ENCODE peak calls at places on chromosomes 2 and 18, in five cellular contexts. One of them, this sample, is unnamed.

GRCh38 chr2:77566131-77566530 is 44.0 kb upstream of the LRRTM4 start:
- DNase-seq in fibroblast of mammary gland: no peak
- DNase-seq in stomach: no peak
- DNase-seq in ovary: no peak
- DNase-seq in lower leg skin: no peak
- DNase-seq in this sample: no peak

GRCh38 chr18:22839488-22839930 is 93.6 kb upstream of the RBBP8 start:
- DNase-seq in fibroblast of mammary gland: no peak
- DNase-seq in stomach: no peak
- DNase-seq in ovary: no peak
- DNase-seq in lower leg skin: no peak
- DNase-seq in this sample: no peak

GRCh38 chr2:190094471-190094870 is 31.9 kb upstream of the MSTN start:
- DNase-seq in fibroblast of mammary gland: peak
- DNase-seq in stomach: no peak
- DNase-seq in ovary: no peak
- DNase-seq in lower leg skin: no peak
- DNase-seq in this sample: peak

GRCh38 chr2:5391361-5391760 is 300.8 kb upstream of the SOX11 start:
- DNase-seq in fibroblast of mammary gland: no peak
- DNase-seq in stomach: no peak
- DNase-seq in ovary: peak
- DNase-seq in lower leg skin: no peak
- DNase-seq in this sample: no peak

GRCh38 chr2:240589850-240590525 is 3.5 kb downstream of the CAPN10 start:
- DNase-seq in fibroblast of mammary gland: no peak
- DNase-seq in stomach: no peak
- DNase-seq in ovary: no peak
- DNase-seq in lower leg skin: no peak
- DNase-seq in this sample: no peak

GRCh38 chr2:152682663-152683062 is 34.6 kb downstream of the PRPF40A start:
- DNase-seq in fibroblast of mammary gland: no peak
- DNase-seq in stomach: no peak
- DNase-seq in ovary: no peak
- DNase-seq in lower leg skin: no peak
- DNase-seq in this sample: no peak

GRCh38 chr2:11862049-11862448 is 115.6 kb downstream of the LPIN1 start:
- DNase-seq in fibroblast of mammary gland: no peak
- DNase-seq in stomach: no peak
- DNase-seq in ovary: no peak
- DNase-seq in lower leg skin: no peak
- DNase-seq in this sample: no peak

GRCh38 chr2:153519260-153519875 is 40.8 kb upstream of the RPRM start:
- DNase-seq in fibroblast of mammary gland: peak
- DNase-seq in stomach: peak
- DNase-seq in ovary: peak
- DNase-seq in lower leg skin: peak
- DNase-seq in this sample: peak

GRCh38 chr2:179965291-179965690 is 41.8 kb downstream of the CWC22 start:
- DNase-seq in fibroblast of mammary gland: no peak
- DNase-seq in stomach: no peak
- DNase-seq in ovary: no peak
- DNase-seq in lower leg skin: no peak
- DNase-seq in this sample: no peak

GRCh38 chr2:148253716-148254115 is 232.8 kb downstream of the MBD5 start:
- DNase-seq in fibroblast of mammary gland: peak
- DNase-seq in stomach: no peak
- DNase-seq in ovary: no peak
- DNase-seq in lower leg skin: no peak
- DNase-seq in this sample: peak

GRCh38 chr2:95077521-95077807 is 44.1 kb downstream of the MRPS5 start:
- DNase-seq in fibroblast of mammary gland: no peak
- DNase-seq in stomach: no peak
- DNase-seq in ovary: no peak
- DNase-seq in lower leg skin: no peak
- DNase-seq in this sample: no peak

GRCh38 chr2:43345391-43345813 is 119.0 kb upstream of the ZFP36L2 start:
- DNase-seq in fibroblast of mammary gland: peak
- DNase-seq in stomach: no peak
- DNase-seq in ovary: no peak
- DNase-seq in lower leg skin: peak
- DNase-seq in this sample: no peak

GRCh38 chr18:69216390-69216789 is 184.3 kb upstream of the DOK6 start:
- DNase-seq in fibroblast of mammary gland: no peak
- DNase-seq in stomach: no peak
- DNase-seq in ovary: no peak
- DNase-seq in lower leg skin: no peak
- DNase-seq in this sample: no peak

GRCh38 chr18:73503326-73503725 is 635.5 kb upstream of the NETO1 start:
- DNase-seq in fibroblast of mammary gland: peak
- DNase-seq in stomach: no peak
- DNase-seq in ovary: no peak
- DNase-seq in lower leg skin: no peak
- DNase-seq in this sample: no peak

GRCh38 chr18:44887227-44887631 is 206.5 kb downstream of the SETBP1 start:
- DNase-seq in fibroblast of mammary gland: peak
- DNase-seq in stomach: peak
- DNase-seq in ovary: no peak
- DNase-seq in lower leg skin: no peak
- DNase-seq in this sample: peak

GRCh38 chr2:172084734-172085459 is 410 bp upstream of the DLX1 start:
- DNase-seq in fibroblast of mammary gland: peak
- DNase-seq in stomach: peak
- DNase-seq in ovary: peak
- DNase-seq in lower leg skin: peak
- DNase-seq in this sample: peak

GRCh38 chr2:172084484-172084733 is 898 bp upstream of the DLX1 start:
- DNase-seq in fibroblast of mammary gland: no peak
- DNase-seq in stomach: no peak
- DNase-seq in ovary: no peak
- DNase-seq in lower leg skin: peak
- DNase-seq in this sample: no peak

GRCh38 chr2:172082105-172082943 is 3.0 kb upstream of the DLX1 start:
- DNase-seq in fibroblast of mammary gland: no peak
- DNase-seq in stomach: no peak
- DNase-seq in ovary: no peak
- DNase-seq in lower leg skin: peak
- DNase-seq in this sample: no peak

GRCh38 chr2:172082944-172083718 is 2.2 kb upstream of the DLX1 start:
- DNase-seq in fibroblast of mammary gland: no peak
- DNase-seq in stomach: no peak
- DNase-seq in ovary: peak
- DNase-seq in lower leg skin: peak
- DNase-seq in this sample: no peak

GRCh38 chr2:172083725-172084483 is 1.4 kb upstream of the DLX1 start:
- DNase-seq in fibroblast of mammary gland: no peak
- DNase-seq in stomach: no peak
- DNase-seq in ovary: no peak
- DNase-seq in lower leg skin: peak
- DNase-seq in this sample: no peak
- TF ChIP-seq CTCF in fibroblast of mammary gland: no peak
- TF ChIP-seq CTCF in stomach: no peak
- TF ChIP-seq CTCF in ovary: no peak
- TF ChIP-seq CTCF in lower leg skin: no peak
- TF ChIP-seq CTCF in this sample: no peak

DNA sequence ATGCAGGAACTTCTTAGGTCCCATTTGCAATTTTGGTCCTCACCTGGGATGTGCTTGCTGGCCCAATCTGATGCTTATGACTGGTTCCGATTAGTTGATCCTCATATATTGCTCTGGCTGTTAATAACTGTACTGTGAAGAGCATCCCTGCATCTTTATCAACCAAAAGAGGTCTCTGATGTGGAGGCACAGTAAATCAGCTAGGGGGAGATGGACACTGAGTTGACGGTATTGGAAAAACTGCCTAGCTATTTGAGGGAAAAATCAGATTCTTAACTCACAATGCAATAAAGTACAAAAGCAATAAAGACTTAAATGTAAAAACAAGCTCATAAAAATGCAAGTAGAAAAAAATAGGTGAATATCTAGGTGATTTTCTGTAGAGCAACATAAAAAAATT is 188.0 kb upstream of the TCF4 start:
- DNase-seq in fibroblast of mammary gland: no peak
- DNase-seq in stomach: no peak
- DNase-seq in ovary: no peak
- DNase-seq in lower leg skin: no peak
- DNase-seq in this sample: no peak
- TF ChIP-seq CTCF in fibroblast of mammary gland: peak
- TF ChIP-seq CTCF in stomach: no peak
- TF ChIP-seq CTCF in ovary: no peak
- TF ChIP-seq CTCF in lower leg skin: no peak
- TF ChIP-seq CTCF in this sample: peak

DNA sequence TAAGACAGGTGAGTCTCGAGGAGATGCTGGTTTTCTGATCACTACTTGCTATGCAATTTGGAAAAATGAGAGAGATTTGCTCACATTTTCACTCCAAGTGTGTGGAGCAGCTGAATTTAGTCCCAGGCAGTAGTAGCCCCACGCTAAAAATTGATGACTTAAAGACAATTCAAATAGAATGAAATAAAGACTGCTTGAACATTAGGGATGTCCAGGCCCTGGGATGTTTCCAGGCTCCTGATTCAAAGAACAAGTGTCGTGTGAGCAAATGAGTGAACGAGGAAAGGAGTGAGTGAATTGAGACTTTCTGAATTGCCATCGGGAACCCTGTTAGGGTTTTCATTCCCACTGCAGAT is 37.3 kb upstream of the MRPL19 start:
- DNase-seq in fibroblast of mammary gland: no peak
- DNase-seq in stomach: no peak
- DNase-seq in ovary: no peak
- DNase-seq in lower leg skin: no peak
- DNase-seq in this sample: no peak
- TF ChIP-seq CTCF in fibroblast of mammary gland: no peak
- TF ChIP-seq CTCF in stomach: no peak
- TF ChIP-seq CTCF in ovary: no peak
- TF ChIP-seq CTCF in lower leg skin: no peak
- TF ChIP-seq CTCF in this sample: peak

DNA sequence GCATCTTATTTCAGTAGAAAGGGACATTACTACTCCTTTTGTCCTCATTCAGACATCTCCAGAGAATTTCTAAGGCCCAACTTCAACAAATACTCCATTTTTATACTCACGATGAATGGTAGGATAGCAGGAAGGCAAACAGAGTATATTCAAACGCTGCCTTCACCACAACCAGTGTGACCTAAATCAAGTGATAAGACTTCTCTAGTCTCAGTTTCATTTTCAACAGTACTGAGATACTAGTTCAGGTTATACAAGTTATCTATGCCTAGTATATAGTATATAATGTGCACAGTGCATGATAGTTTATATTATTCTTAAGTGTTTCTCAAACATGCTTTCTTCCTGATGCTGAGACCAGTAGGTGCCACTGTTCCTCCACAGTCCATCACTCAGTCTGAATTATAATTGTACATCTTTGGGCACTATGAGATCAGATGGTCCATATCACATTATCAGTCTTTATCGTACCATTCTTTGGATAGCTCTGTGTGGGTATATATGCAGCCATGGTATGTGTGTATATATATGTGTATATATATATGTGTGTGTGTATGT is 66.3 kb upstream of the RPE start:
- DNase-seq in fibroblast of mammary gland: no peak
- DNase-seq in stomach: no peak
- DNase-seq in ovary: no peak
- DNase-seq in lower leg skin: no peak
- DNase-seq in this sample: peak
- TF ChIP-seq CTCF in fibroblast of mammary gland: peak
- TF ChIP-seq CTCF in stomach: no peak
- TF ChIP-seq CTCF in ovary: no peak
- TF ChIP-seq CTCF in lower leg skin: no peak
- TF ChIP-seq CTCF in this sample: peak

GRCh38 chr2:70552501-70553333 is 909 bp downstream of the TGFA start:
- DNase-seq in fibroblast of mammary gland: no peak
- DNase-seq in stomach: peak
- DNase-seq in ovary: no peak
- DNase-seq in lower leg skin: no peak
- DNase-seq in this sample: peak

GRCh38 chr2:70556608-70557007 is 3.0 kb upstream of the TGFA start:
- DNase-seq in fibroblast of mammary gland: no peak
- DNase-seq in stomach: no peak
- DNase-seq in ovary: no peak
- DNase-seq in lower leg skin: no peak
- DNase-seq in this sample: no peak

GRCh38 chr2:70553334-70553583 is 367 bp downstream of the TGFA start:
- DNase-seq in fibroblast of mammary gland: no peak
- DNase-seq in stomach: peak
- DNase-seq in ovary: no peak
- DNase-seq in lower leg skin: no peak
- DNase-seq in this sample: no peak

GRCh38 chr2:70553584-70554337 is at the start of gene TGFA:
- DNase-seq in fibroblast of mammary gland: peak
- DNase-seq in stomach: peak
- DNase-seq in ovary: peak
- DNase-seq in lower leg skin: peak
- DNase-seq in this sample: peak

DNA sequence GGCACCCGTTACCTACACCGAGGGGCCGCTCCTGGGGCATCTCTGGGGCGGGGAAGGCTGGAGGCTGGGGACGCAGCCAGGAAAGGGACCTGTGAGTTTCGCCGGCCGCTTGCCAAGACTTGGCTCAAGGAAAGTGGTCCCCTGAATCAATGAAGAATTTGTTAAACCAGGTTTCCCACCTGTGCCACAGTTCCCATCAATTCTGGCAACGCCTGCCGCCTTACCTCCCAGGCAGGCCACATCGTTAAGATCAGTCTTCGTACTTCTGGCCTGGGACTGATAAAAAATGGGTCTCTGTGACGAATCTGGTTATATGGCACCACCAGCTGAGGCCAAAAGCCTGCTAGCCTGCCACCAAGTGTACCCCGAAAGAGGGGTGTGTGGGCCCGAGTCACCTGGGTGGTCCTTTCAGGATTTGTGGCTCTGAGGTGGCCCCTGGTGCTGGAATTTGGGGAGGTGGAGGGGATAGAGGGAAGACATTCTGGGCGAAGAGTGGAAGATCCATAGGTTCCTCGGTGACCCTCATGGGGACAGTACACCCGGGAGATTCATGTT is 789 bp upstream of the TGFA start:
- DNase-seq in fibroblast of mammary gland: no peak
- DNase-seq in stomach: no peak
- DNase-seq in ovary: no peak
- DNase-seq in lower leg skin: no peak
- DNase-seq in this sample: no peak
- TF ChIP-seq CTCF in fibroblast of mammary gland: no peak
- TF ChIP-seq CTCF in stomach: no peak
- TF ChIP-seq CTCF in ovary: no peak
- TF ChIP-seq CTCF in lower leg skin: no peak
- TF ChIP-seq CTCF in this sample: peak

GRCh38 chr2:40256649-40257048 is 195.2 kb downstream of the SLC8A1 start:
- DNase-seq in fibroblast of mammary gland: no peak
- DNase-seq in stomach: no peak
- DNase-seq in ovary: no peak
- DNase-seq in lower leg skin: no peak
- DNase-seq in this sample: peak
- TF ChIP-seq CTCF in fibroblast of mammary gland: peak
- TF ChIP-seq CTCF in stomach: no peak
- TF ChIP-seq CTCF in ovary: no peak
- TF ChIP-seq CTCF in lower leg skin: no peak
- TF ChIP-seq CTCF in this sample: no peak